ENCODE peak calls at places on chromosome 11, in eight cellular contexts. One of them, this sample, is unnamed.

GRCh38 chr11:108500721-108501120 is 2.5 kb upstream of the POGLUT3 start:
- DNase-seq in NCI-H774: no peak
- DNase-seq in stimulated activated CD4-positive, alpha-beta T cell treated with anti-CD3 and anti-CD28 coated beads, Interleukin-15, amount 100 ng/mL, for 24 hours: no peak
- DNase-seq in NCI-H2081 treated with DMSO at 0.1 percent for 48 hours: no peak
- DNase-seq in astrocyte of the spinal cord: no peak
- DNase-seq in NCI-H2029 treated with DMSO at 0.1 percent for 48 hours: no peak
- DNase-seq in activated effector memory CD4-positive, alpha-beta T cell treated with Interleukin-2 at 50 U/mL for 16 hours: no peak
- DNase-seq in NCI-H1105 treated with DMSO at 0.1 percent for 48 hours: no peak
- DNase-seq in this sample: no peak

GRCh38 chr11:57638005-57638760 is 11.5 kb downstream of the YPEL4 start:
- DNase-seq in astrocyte of the spinal cord: peak; percentile 84
- DNase-seq in NCI-H774: peak; percentile 73
- DNase-seq in NCI-H1105 treated with DMSO at 0.1 percent for 48 hours: peak; percentile 89
- DNase-seq in NCI-H2029 treated with DMSO at 0.1 percent for 48 hours: no peak
- DNase-seq in stimulated activated CD4-positive, alpha-beta T cell treated with anti-CD3 and anti-CD28 coated beads, Interleukin-15, amount 100 ng/mL, for 24 hours: peak; percentile 44
- DNase-seq in NCI-H2081 treated with DMSO at 0.1 percent for 48 hours: no peak
- DNase-seq in activated effector memory CD4-positive, alpha-beta T cell treated with Interleukin-2 at 50 U/mL for 16 hours: no peak
- DNase-seq in this sample: peak; percentile 82

GRCh38 chr11:133956650-133957633 is at the start of gene IGSF9B:
- DNase-seq in astrocyte of the spinal cord: peak; percentile 65
- DNase-seq in NCI-H1105 treated with DMSO at 0.1 percent for 48 hours: peak; percentile 97
- DNase-seq in NCI-H2081 treated with DMSO at 0.1 percent for 48 hours: peak; percentile 72
- DNase-seq in NCI-H2029 treated with DMSO at 0.1 percent for 48 hours: peak; percentile 58
- DNase-seq in activated effector memory CD4-positive, alpha-beta T cell treated with Interleukin-2 at 50 U/mL for 16 hours: peak; percentile 91
- DNase-seq in NCI-H774: peak; percentile 91
- DNase-seq in stimulated activated CD4-positive, alpha-beta T cell treated with anti-CD3 and anti-CD28 coated beads, Interleukin-15, amount 100 ng/mL, for 24 hours: peak; percentile 94
- DNase-seq in this sample: peak; percentile 72

GRCh38 chr11:75103380-75104026 is 6.8 kb upstream of the OR2AT4 start:
- DNase-seq in activated effector memory CD4-positive, alpha-beta T cell treated with Interleukin-2 at 50 U/mL for 16 hours: no peak
- DNase-seq in stimulated activated CD4-positive, alpha-beta T cell treated with anti-CD3 and anti-CD28 coated beads, Interleukin-15, amount 100 ng/mL, for 24 hours: peak; percentile 11
- DNase-seq in NCI-H2081 treated with DMSO at 0.1 percent for 48 hours: no peak
- DNase-seq in NCI-H774: no peak
- DNase-seq in NCI-H1105 treated with DMSO at 0.1 percent for 48 hours: no peak
- DNase-seq in astrocyte of the spinal cord: peak; percentile 51
- DNase-seq in NCI-H2029 treated with DMSO at 0.1 percent for 48 hours: no peak
- DNase-seq in this sample: peak; percentile 47

GRCh38 chr11:59222464-59223065 is 9.8 kb upstream of the MPEG1 start:
- DNase-seq in stimulated activated CD4-positive, alpha-beta T cell treated with anti-CD3 and anti-CD28 coated beads, Interleukin-15, amount 100 ng/mL, for 24 hours: no peak
- DNase-seq in NCI-H2029 treated with DMSO at 0.1 percent for 48 hours: no peak
- DNase-seq in NCI-H2081 treated with DMSO at 0.1 percent for 48 hours: no peak
- DNase-seq in astrocyte of the spinal cord: no peak
- DNase-seq in activated effector memory CD4-positive, alpha-beta T cell treated with Interleukin-2 at 50 U/mL for 16 hours: no peak
- DNase-seq in NCI-H1105 treated with DMSO at 0.1 percent for 48 hours: no peak
- DNase-seq in NCI-H774: no peak
- DNase-seq in this sample: no peak

GRCh38 chr11:17399236-17399635 is 10.8 kb upstream of the KCNJ11 start:
- DNase-seq in NCI-H2029 treated with DMSO at 0.1 percent for 48 hours: no peak
- DNase-seq in NCI-H774: no peak
- DNase-seq in NCI-H2081 treated with DMSO at 0.1 percent for 48 hours: no peak
- DNase-seq in NCI-H1105 treated with DMSO at 0.1 percent for 48 hours: no peak
- DNase-seq in activated effector memory CD4-positive, alpha-beta T cell treated with Interleukin-2 at 50 U/mL for 16 hours: no peak
- DNase-seq in stimulated activated CD4-positive, alpha-beta T cell treated with anti-CD3 and anti-CD28 coated beads, Interleukin-15, amount 100 ng/mL, for 24 hours: no peak
- DNase-seq in astrocyte of the spinal cord: no peak
- DNase-seq in this sample: no peak

GRCh38 chr11:28490763-28491382 is 382.7 kb downstream of the METTL15 start:
- DNase-seq in stimulated activated CD4-positive, alpha-beta T cell treated with anti-CD3 and anti-CD28 coated beads, Interleukin-15, amount 100 ng/mL, for 24 hours: no peak
- DNase-seq in NCI-H1105 treated with DMSO at 0.1 percent for 48 hours: no peak
- DNase-seq in NCI-H2029 treated with DMSO at 0.1 percent for 48 hours: no peak
- DNase-seq in astrocyte of the spinal cord: no peak
- DNase-seq in activated effector memory CD4-positive, alpha-beta T cell treated with Interleukin-2 at 50 U/mL for 16 hours: no peak
- DNase-seq in NCI-H774: no peak
- DNase-seq in NCI-H2081 treated with DMSO at 0.1 percent for 48 hours: no peak
- DNase-seq in this sample: no peak

GRCh38 chr11:520428-521178 is 13.6 kb upstream of the RNH1 start:
- DNase-seq in astrocyte of the spinal cord: no peak
- DNase-seq in NCI-H2029 treated with DMSO at 0.1 percent for 48 hours: no peak
- DNase-seq in NCI-H2081 treated with DMSO at 0.1 percent for 48 hours: no peak
- DNase-seq in activated effector memory CD4-positive, alpha-beta T cell treated with Interleukin-2 at 50 U/mL for 16 hours: no peak
- DNase-seq in stimulated activated CD4-positive, alpha-beta T cell treated with anti-CD3 and anti-CD28 coated beads, Interleukin-15, amount 100 ng/mL, for 24 hours: peak; percentile 29
- DNase-seq in NCI-H774: no peak
- DNase-seq in NCI-H1105 treated with DMSO at 0.1 percent for 48 hours: no peak
- DNase-seq in this sample: no peak

GRCh38 chr11:120173771-120174170 is 35.9 kb upstream of the TRIM29 start:
- DNase-seq in NCI-H2029 treated with DMSO at 0.1 percent for 48 hours: no peak
- DNase-seq in stimulated activated CD4-positive, alpha-beta T cell treated with anti-CD3 and anti-CD28 coated beads, Interleukin-15, amount 100 ng/mL, for 24 hours: no peak
- DNase-seq in NCI-H2081 treated with DMSO at 0.1 percent for 48 hours: no peak
- DNase-seq in activated effector memory CD4-positive, alpha-beta T cell treated with Interleukin-2 at 50 U/mL for 16 hours: no peak
- DNase-seq in NCI-H774: no peak
- DNase-seq in NCI-H1105 treated with DMSO at 0.1 percent for 48 hours: no peak
- DNase-seq in astrocyte of the spinal cord: no peak
- DNase-seq in this sample: no peak

GRCh38 chr11:74325649-74326645 is 14.5 kb upstream of the P4HA3 start:
- DNase-seq in activated effector memory CD4-positive, alpha-beta T cell treated with Interleukin-2 at 50 U/mL for 16 hours: no peak
- DNase-seq in NCI-H1105 treated with DMSO at 0.1 percent for 48 hours: peak; percentile 31
- DNase-seq in astrocyte of the spinal cord: peak; percentile 93
- DNase-seq in NCI-H774: no peak
- DNase-seq in NCI-H2029 treated with DMSO at 0.1 percent for 48 hours: peak; percentile 84
- DNase-seq in NCI-H2081 treated with DMSO at 0.1 percent for 48 hours: no peak
- DNase-seq in stimulated activated CD4-positive, alpha-beta T cell treated with anti-CD3 and anti-CD28 coated beads, Interleukin-15, amount 100 ng/mL, for 24 hours: no peak
- DNase-seq in this sample: peak; percentile 61

GRCh38 chr11:130601141-130601540 is 152.7 kb downstream of the ADAMTS15 start:
- DNase-seq in NCI-H2081 treated with DMSO at 0.1 percent for 48 hours: no peak
- DNase-seq in activated effector memory CD4-positive, alpha-beta T cell treated with Interleukin-2 at 50 U/mL for 16 hours: no peak
- DNase-seq in stimulated activated CD4-positive, alpha-beta T cell treated with anti-CD3 and anti-CD28 coated beads, Interleukin-15, amount 100 ng/mL, for 24 hours: no peak
- DNase-seq in NCI-H1105 treated with DMSO at 0.1 percent for 48 hours: no peak
- DNase-seq in NCI-H2029 treated with DMSO at 0.1 percent for 48 hours: no peak
- DNase-seq in NCI-H774: no peak
- DNase-seq in astrocyte of the spinal cord: peak; percentile 87
- DNase-seq in this sample: peak; percentile 67

This sample was measured in H4.